ENCODE peak calls at places on chromosomes 13 and 19, in six cellular contexts. T, B, O, U, Y and K are unnamed samples. For H3K4me1, the result is how much of the 10 kb centered on the place peaks cover.

GRCh38 chr13:20074956-20075355 is 85.9 kb downstream of the GJA3 start:
- DNase-seq in O (no peak), Y (no peak), U (no peak), T (no peak), B (no peak), K (no peak)

GRCh38 chr13:48126944-48127814 is 32.3 kb upstream of the MED4 start:
- DNase-seq in O (peak), T (no peak), B (peak), U (peak), Y (no peak), K (peak)

GRCh38 chr13:33524086-33524485 is 238.5 kb upstream of the STARD13 start:
- DNase-seq in Y (no peak), U (no peak), B (no peak), O (no peak), T (no peak), K (no peak)

GRCh38 chr19:33464010-33464732 is 57.4 kb downstream of the PEPD start:
- DNase-seq in Y (no peak), O (no peak), U (no peak), B (no peak), T (no peak), K (no peak)

GRCh38 chr13:106513025-106513424 is 22.4 kb downstream of the EFNB2 start:
- DNase-seq in Y (no peak), T (no peak), U (no peak), B (no peak), O (no peak), K (no peak)

GRCh38 chr19:42306646-42307045 is 4.2 kb upstream of the PAFAH1B3 start:
- DNase-seq in O (no peak), T (peak), B (no peak), U (no peak), Y (no peak), K (no peak)

GRCh38 chr19:18346091-18346490 is 5.7 kb downstream of the PGPEP1 start:
- DNase-seq in U (peak), O (no peak), Y (no peak), B (no peak), T (peak), K (no peak)

GRCh38 chr19:6739884-6740588 is 556 bp downstream of the TRIP10 start:
- DNase-seq in B (peak), U (peak), T (peak), Y (no peak), O (peak), K (peak)

GRCh38 chr19:17739121-17739875 is 12.0 kb upstream of the FCHO1 start:
- DNase-seq in B (no peak), U (no peak), O (peak), T (no peak), Y (no peak), K (no peak)

GRCh38 chr19:13766095-13766481 is 1.8 kb downstream of the MRI1 start:
- DNase-seq in O (no peak), T (no peak), U (no peak), Y (no peak), B (no peak), K (no peak)
- H3K4me1 ChIP-seq in O (under half), T (under half), U (under half), Y (under half), B (under half), K (under half)

GRCh38 chr19:8485561-8486371 is 16.7 kb downstream of the PRAM1 start:
- DNase-seq in O (no peak), T (no peak), B (no peak), U (no peak), Y (no peak), K (no peak)
- H3K27ac ChIP-seq in O (no peak), T (no peak), B (no peak), U (no peak), Y (no peak), K (no peak)

GRCh38 chr19:5147074-5147970 is 178.4 kb downstream of the KDM4B start:
- DNase-seq in Y (no peak), T (no peak), O (no peak), B (no peak), U (no peak), K (peak)

GRCh38 chr19:5149930-5150329 is 181.0 kb downstream of the KDM4B start:
- DNase-seq in O (no peak), U (no peak), Y (no peak), T (no peak), B (no peak), K (no peak)

GRCh38 chr19:5149508-5149907 is 180.6 kb downstream of the KDM4B start:
- DNase-seq in O (no peak), B (no peak), Y (no peak), T (no peak), U (no peak), K (peak)

GRCh38 chr19:5147971-5148793 is 179.3 kb downstream of the KDM4B start:
- DNase-seq in B (no peak), U (no peak), Y (no peak), O (no peak), T (no peak), K (peak)

GRCh38 chr19:5148794-5149190 is 179.9 kb downstream of the KDM4B start:
- DNase-seq in T (peak), O (no peak), B (no peak), U (no peak), Y (no peak), K (no peak)
- TF ChIP-seq POLR2A in T (no peak), O (no peak), B (no peak), U (no peak), Y (no peak), K (no peak)

GRCh38 chr13:40478775-40479174 is 187.7 kb downstream of the FOXO1 start:
- DNase-seq in U (no peak), O (no peak), Y (no peak), T (no peak), B (no peak), K (no peak)

GRCh38 chr13:40479196-40479845 is 187.1 kb downstream of the FOXO1 start:
- DNase-seq in B (no peak), T (no peak), Y (no peak), U (no peak), O (no peak), K (no peak)

GRCh38 chr13:40475617-40476016 is 190.8 kb downstream of the FOXO1 start:
- DNase-seq in U (no peak), O (no peak), B (no peak), T (no peak), Y (no peak), K (no peak)

GRCh38 chr13:40476175-40476958 is 190.1 kb downstream of the FOXO1 start:
- DNase-seq in T (no peak), O (no peak), U (no peak), Y (no peak), B (no peak), K (no peak)

DNA sequence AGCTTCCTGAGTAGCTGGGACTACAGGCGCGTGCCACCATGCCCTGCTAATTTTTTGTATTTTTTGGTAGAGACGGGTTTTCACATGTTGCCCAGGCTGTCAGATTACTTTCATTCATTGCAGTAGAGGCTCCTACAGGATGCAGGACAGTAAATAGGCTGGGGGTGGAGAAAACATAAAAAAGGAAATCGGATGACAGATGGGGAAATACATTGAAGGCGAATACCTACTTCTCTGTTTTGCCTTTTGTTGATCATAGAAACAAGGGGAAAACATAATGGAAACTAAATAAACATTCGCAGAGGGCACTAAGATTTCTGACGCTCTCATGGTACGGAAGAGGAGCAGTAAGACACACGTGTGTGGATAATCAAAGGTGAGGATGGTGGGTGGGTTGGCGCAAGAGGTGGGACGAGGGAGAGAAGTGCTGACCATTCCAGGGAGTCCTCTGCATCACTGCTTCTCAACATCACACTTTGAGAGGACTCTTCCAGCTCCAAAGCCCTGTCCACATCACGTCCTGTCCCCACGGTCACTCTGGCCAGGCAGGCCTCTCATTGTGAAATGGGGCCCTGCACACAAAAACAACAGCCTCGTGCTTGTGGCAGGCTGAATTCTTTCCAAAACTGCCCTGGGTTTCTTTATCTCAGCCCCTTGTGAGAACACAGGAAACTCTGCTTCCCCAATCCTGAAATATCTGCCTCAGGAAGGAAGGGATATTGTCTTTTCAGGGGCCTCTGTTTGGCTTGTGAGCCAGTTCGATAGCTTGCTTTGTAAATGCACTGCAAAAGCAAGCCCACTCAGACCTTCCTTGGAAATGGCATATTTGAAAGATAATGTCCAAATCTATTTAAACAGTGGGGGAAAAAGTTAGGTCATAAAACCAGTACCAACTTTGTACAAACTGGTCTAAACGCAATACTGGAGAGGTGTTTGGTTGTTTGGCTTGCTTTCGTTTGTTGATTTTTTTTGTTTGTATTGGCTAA is 188.5 kb downstream of the FOXO1 start:
- DNase-seq in B (peak), Y (no peak), T (no peak), O (no peak), U (no peak), K (peak)
- H3K4me1 ChIP-seq in B (under half), Y (under half), T (under half), O (under half), U (half or more), K (under half)

DNA sequence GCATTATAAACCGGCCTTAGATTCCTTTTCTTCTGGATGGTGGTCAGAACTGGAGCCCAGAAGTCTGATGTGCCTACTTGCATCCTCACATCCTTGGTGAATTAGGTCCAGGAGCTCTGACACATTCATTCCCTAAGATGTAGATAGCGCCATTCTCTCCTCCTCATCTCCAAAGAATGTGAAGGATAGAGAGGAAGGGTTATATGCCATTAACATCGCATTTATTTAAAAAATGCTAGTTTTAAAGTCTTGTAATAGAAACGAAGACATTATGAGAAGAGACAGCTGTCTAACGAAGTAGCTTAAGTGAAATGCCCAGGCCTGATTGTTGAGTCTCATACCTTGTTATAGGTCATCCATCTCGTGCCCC is 9.7 kb downstream of the MBNL2 start:
- DNase-seq in O (no peak), B (no peak), T (no peak), Y (no peak), U (no peak), K (no peak)
- H3K27ac ChIP-seq in O (no peak), B (no peak), T (no peak), Y (no peak), U (no peak), K (no peak)